ENCODE peak calls at places on chromosome 9, in six cellular contexts. One of them, this sample, is unnamed.

GRCh38 chr9:2053883-2054845 is 39.0 kb downstream of the SMARCA2 start:
- DNase-seq in T-helper 17 cell: peak
- DNase-seq in A172: peak
- DNase-seq in GM03348: peak
- DNase-seq in sciatic nerve: no peak
- DNase-seq in NCI-H460: no peak
- DNase-seq in this sample: no peak

GRCh38 chr9:69023650-69024049 is 9.7 kb upstream of the PRKACG start:
- DNase-seq in T-helper 17 cell: no peak
- DNase-seq in A172: no peak
- DNase-seq in GM03348: no peak
- DNase-seq in sciatic nerve: no peak
- DNase-seq in NCI-H460: no peak
- DNase-seq in this sample: no peak

GRCh38 chr9:5582835-5583195 is 46.1 kb upstream of the RIC1 start:
- DNase-seq in T-helper 17 cell: no peak
- DNase-seq in A172: peak
- DNase-seq in GM03348: peak
- DNase-seq in sciatic nerve: no peak
- DNase-seq in NCI-H460: no peak
- DNase-seq in this sample: no peak

GRCh38 chr9:133485531-133486260 is 6.8 kb upstream of the SLC2A6 start:
- DNase-seq in T-helper 17 cell: no peak
- DNase-seq in A172: no peak
- DNase-seq in GM03348: no peak
- DNase-seq in sciatic nerve: no peak
- DNase-seq in NCI-H460: no peak
- DNase-seq in this sample: no peak

GRCh38 chr9:116717150-116717549 is 30.0 kb downstream of the TRIM32 start:
- DNase-seq in T-helper 17 cell: no peak
- DNase-seq in A172: no peak
- DNase-seq in GM03348: peak
- DNase-seq in sciatic nerve: no peak
- DNase-seq in NCI-H460: no peak
- DNase-seq in this sample: no peak

GRCh38 chr9:4590430-4591122 is 71.5 kb upstream of the PLPP6 start:
- DNase-seq in T-helper 17 cell: no peak
- DNase-seq in A172: peak
- DNase-seq in GM03348: peak
- DNase-seq in sciatic nerve: no peak
- DNase-seq in NCI-H460: no peak
- DNase-seq in this sample: no peak

GRCh38 chr9:98502976-98503325 is 205.8 kb downstream of the GABBR2 start:
- DNase-seq in T-helper 17 cell: no peak
- DNase-seq in A172: no peak
- DNase-seq in GM03348: peak
- DNase-seq in sciatic nerve: no peak
- DNase-seq in NCI-H460: no peak
- DNase-seq in this sample: no peak

GRCh38 chr9:121684381-121685145 is 33.1 kb downstream of the DAB2IP start:
- DNase-seq in T-helper 17 cell: no peak
- DNase-seq in A172: no peak
- DNase-seq in GM03348: peak
- DNase-seq in sciatic nerve: peak
- DNase-seq in NCI-H460: peak
- DNase-seq in this sample: no peak

GRCh38 chr9:18861599-18862546 is 171.1 kb downstream of the SAXO1 start:
- DNase-seq in T-helper 17 cell: no peak
- DNase-seq in A172: no peak
- DNase-seq in GM03348: peak
- DNase-seq in sciatic nerve: peak
- DNase-seq in NCI-H460: no peak
- DNase-seq in this sample: no peak

GRCh38 chr9:122131401-122131921 is 28.1 kb downstream of the NDUFA8 start:
- DNase-seq in T-helper 17 cell: no peak
- DNase-seq in A172: no peak
- DNase-seq in GM03348: no peak
- DNase-seq in sciatic nerve: no peak
- DNase-seq in NCI-H460: no peak
- DNase-seq in this sample: no peak

GRCh38 chr9:37364751-37365360 is 57.6 kb upstream of the GRHPR start:
- DNase-seq in T-helper 17 cell: no peak
- DNase-seq in A172: no peak
- DNase-seq in GM03348: no peak
- DNase-seq in sciatic nerve: no peak
- DNase-seq in NCI-H460: no peak
- DNase-seq in this sample: no peak

GRCh38 chr9:128972956-128973355 is 25.5 kb downstream of the NUP188 start:
- DNase-seq in T-helper 17 cell: no peak
- DNase-seq in A172: peak
- DNase-seq in GM03348: peak
- DNase-seq in sciatic nerve: no peak
- DNase-seq in NCI-H460: no peak
- DNase-seq in this sample: no peak

GRCh38 chr9:69193685-69194032 is 19.6 kb downstream of the TJP2 start:
- DNase-seq in T-helper 17 cell: no peak
- DNase-seq in A172: no peak
- DNase-seq in GM03348: no peak
- DNase-seq in sciatic nerve: no peak
- DNase-seq in NCI-H460: no peak
- DNase-seq in this sample: no peak